ENCODE peak calls at places on chromosome 11, in nine cellular contexts. S is GM12865; O is pancreas; F is tibial artery; E is CD8-positive, alpha-beta T cell; I is mesendoderm; P is heart left ventricle; Q is stomach; K is upper lobe of right lung. L is an unnamed sample.

GRCh38 chr11:71294846-71295600 is 42.6 kb upstream of the SHANK2 start:
- DNase-seq in S (no peak), O (no peak), F (peak; percentile 37), E (no peak), I (no peak), P (no peak), Q (peak; percentile 5), K (no peak), L (no peak)

GRCh38 chr11:488992-489391 is 18.1 kb downstream of the RNH1 start:
- DNase-seq in S (no peak), O (no peak), F (no peak), E (no peak), I (no peak), P (no peak), Q (no peak), K (peak; percentile 63), L (no peak)

GRCh38 chr11:109037856-109038780 is 373.2 kb downstream of the DDX10 start:
- DNase-seq in S (no peak), O (no peak), F (no peak), E (no peak), I (no peak), P (no peak), Q (no peak), K (no peak), L (no peak)

GRCh38 chr11:68904458-68904847 is 762 bp downstream of the IGHMBP2 start:
- DNase-seq in S (no peak), O (no peak), F (peak; percentile 76), E (no peak), I (no peak), P (peak; percentile 38), Q (no peak), K (no peak), L (peak; percentile 50)

GRCh38 chr11:19365743-19366410 is 125.1 kb upstream of the E2F8 start:
- DNase-seq in S (peak; percentile 23), O (no peak), F (no peak), E (no peak), I (no peak), P (no peak), Q (no peak), K (no peak), L (peak; percentile 16)

GRCh38 chr11:69923196-69923595 is 104.0 kb upstream of the FGF3 start:
- DNase-seq in S (no peak), O (no peak), F (peak; percentile 41), E (no peak), I (no peak), P (no peak), Q (no peak), K (peak; percentile 50), L (no peak)

GRCh38 chr11:28346721-28347120 is 238.5 kb downstream of the METTL15 start:
- DNase-seq in S (no peak), O (no peak), F (no peak), E (no peak), I (no peak), P (no peak), Q (no peak), K (no peak), L (no peak)

GRCh38 chr11:126918556-126918955 is 82.0 kb downstream of the KIRREL3 start:
- DNase-seq in S (no peak), O (no peak), F (no peak), E (no peak), I (no peak), P (no peak), Q (no peak), K (no peak), L (no peak)

GRCh38 chr11:96361778-96362177 is 18.8 kb upstream of the MAML2 start:
- DNase-seq in S (no peak), O (no peak), F (no peak), E (no peak), I (no peak), P (no peak), Q (no peak), K (no peak), L (no peak)

GRCh38 chr11:45264839-45265515 is 21.2 kb downstream of the SYT13 start:
- DNase-seq in S (no peak), O (no peak), F (no peak), E (no peak), I (no peak), P (no peak), Q (no peak), K (no peak), L (no peak)

GRCh38 chr11:131524186-131524585 is 153.8 kb downstream of the NTM start:
- DNase-seq in S (no peak), O (no peak), F (no peak), E (no peak), I (no peak), P (no peak), Q (no peak), K (no peak), L (no peak)

GRCh38 chr11:128361451-128362020 is 225.8 kb downstream of the ETS1 start:
- DNase-seq in S (no peak), O (no peak), F (no peak), E (no peak), I (no peak), P (no peak), Q (peak; percentile 51), K (no peak), L (no peak)

DNA sequence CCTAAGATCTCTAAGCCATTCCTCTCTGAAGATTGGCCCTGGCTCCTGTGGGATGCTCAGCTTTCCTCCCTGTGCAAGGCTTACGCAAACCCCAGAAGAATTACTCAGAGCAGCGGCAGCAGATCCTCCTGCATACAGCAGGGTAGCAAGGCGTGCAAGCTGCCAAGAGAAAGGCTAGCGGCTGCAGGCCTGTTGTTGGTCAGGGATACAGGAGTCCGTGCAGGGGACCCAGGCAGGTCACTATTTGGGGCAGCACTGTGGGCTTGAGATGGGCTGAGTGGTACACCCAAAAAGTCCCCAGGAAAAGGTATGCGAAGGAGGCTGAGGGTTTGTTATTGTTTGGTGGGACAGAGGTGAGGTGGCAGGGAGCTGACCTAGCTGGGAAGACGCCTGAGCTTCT is 1.5 kb downstream of the GLB1L2 start:
- DNase-seq in S (no peak), O (no peak), F (no peak), E (no peak), I (no peak), P (no peak), Q (no peak), K (no peak), L (no peak)
- H3K4me3 ChIP-seq in S (no peak overlapping the region), O (no peak overlapping the region), F (no peak overlapping the region), E (no peak overlapping the region), I (no peak overlapping the region), P (no peak overlapping the region), Q (no peak overlapping the region), K (no peak overlapping the region), L (no peak overlapping the region)

GRCh38 chr11:63765688-63766241 is 2.8 kb downstream of the ZFTA start:
- DNase-seq in S (no peak), O (peak; percentile 59), F (peak; percentile 52), E (no peak), I (no peak), P (no peak), Q (no peak), K (no peak), L (peak; percentile 9)
- H3K4me3 ChIP-seq in S (no peak overlapping the region), O (no peak overlapping the region), F (no peak overlapping the region), E (no peak overlapping the region), I (no peak overlapping the region), P (no peak overlapping the region), Q (no peak overlapping the region), K (no peak overlapping the region), L (no peak overlapping the region)

GRCh38 chr11:67452141-67452952 is at the start of gene GPR152:
- DNase-seq in S (no peak), O (no peak), F (no peak), E (no peak), I (no peak), P (no peak), Q (peak; percentile 81), K (peak; percentile 75), L (no peak)
- H3K4me3 ChIP-seq in S (no peak within 1 kb of the TSS), O (no peak within 1 kb of the TSS), F (no peak within 1 kb of the TSS), E (no peak within 1 kb of the TSS), I (no peak within 1 kb of the TSS), P (peak within 1 kb of the TSS; percentile 28), Q (no peak within 1 kb of the TSS), K (no peak within 1 kb of the TSS), L (no peak within 1 kb of the TSS)

DNA sequence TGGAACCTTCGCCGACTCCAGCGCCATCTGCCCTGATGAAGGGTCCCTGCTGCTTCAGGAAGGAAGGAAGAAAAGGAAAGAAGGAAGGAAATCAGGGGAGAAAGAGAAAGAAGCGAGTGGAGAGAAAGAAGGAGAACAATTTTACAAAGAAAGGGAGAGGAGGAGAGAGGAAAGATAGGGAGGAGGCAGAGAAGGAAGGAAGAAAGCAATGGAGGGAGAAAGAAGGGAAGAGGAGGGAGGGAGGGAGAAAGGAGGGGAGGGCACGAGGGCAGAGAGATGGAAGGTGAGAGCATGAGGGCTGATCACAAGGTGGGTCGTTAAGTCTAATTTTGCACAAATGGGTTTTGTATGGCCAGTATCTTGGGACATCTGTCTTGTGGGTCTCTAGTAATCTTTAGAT is 39.2 kb downstream of the PARVA start:
- DNase-seq in S (no peak), O (no peak), F (no peak), E (no peak), I (no peak), P (no peak), Q (no peak), K (no peak), L (no peak)
- H3K4me3 ChIP-seq in S (no peak overlapping the region), O (no peak overlapping the region), F (no peak overlapping the region), E (no peak overlapping the region), I (no peak overlapping the region), P (no peak overlapping the region), Q (no peak overlapping the region), K (no peak overlapping the region), L (no peak overlapping the region)

DNA sequence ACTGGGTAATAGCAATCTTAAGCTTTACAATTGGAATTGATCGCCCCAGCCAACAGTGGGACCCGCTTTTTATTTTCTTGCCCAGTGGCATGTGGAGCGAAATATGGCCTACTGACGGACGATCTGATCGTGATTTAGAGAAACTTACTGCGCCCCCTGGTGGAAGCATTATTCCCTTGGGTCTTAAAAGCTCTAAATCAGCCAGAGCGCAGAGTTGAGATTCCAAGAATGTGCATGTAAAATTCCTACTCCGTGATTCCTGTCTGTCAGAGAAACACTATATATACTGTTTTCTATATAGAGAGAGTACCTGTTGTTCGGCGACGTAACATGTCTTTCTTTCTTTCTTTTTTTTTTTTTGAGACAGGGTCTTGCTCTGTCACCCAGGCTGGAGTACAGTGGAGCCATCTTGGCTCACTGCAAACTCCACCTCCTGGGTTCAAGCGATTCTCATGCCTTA is 3.7 kb upstream of the DPF2 start:
- DNase-seq in S (peak; percentile 92), O (peak; percentile 76), F (peak; percentile 87), E (peak; percentile 78), I (peak; percentile 93), P (peak; percentile 85), Q (peak; percentile 95), K (no peak), L (peak; percentile 40)
- H3K4me3 ChIP-seq in S (no peak overlapping the region), O (no peak overlapping the region), F (no peak overlapping the region), E (no peak overlapping the region), I (no peak overlapping the region), P (peak overlapping the region; percentile 18), Q (no peak overlapping the region), K (no peak overlapping the region), L (no peak overlapping the region)

GRCh38 chr11:89487016-89487415 is 4.2 kb downstream of the NOX4 start:
- DNase-seq in S (no peak), O (no peak), F (no peak), E (no peak), I (peak; percentile 49), P (no peak), Q (no peak), K (no peak), L (no peak)
- H3K4me3 ChIP-seq in S (no peak overlapping the region), O (no peak overlapping the region), F (peak overlapping the region; percentile 70), E (no peak overlapping the region), I (no peak overlapping the region), P (no peak overlapping the region), Q (no peak overlapping the region), K (no peak overlapping the region), L (no peak overlapping the region)

L was measured in GM06990.